ENCODE peak calls at places on chromosomes 3 and 15, in eight cellular contexts. B is HT1080; M is SK-N-MC; Q is CD4-positive, alpha-beta T cell; F is activated CD4-positive, alpha-beta T cell treated with anti-CD3 and anti-CD28 coated beads, Interleukin-2, amount 10 ng/mL, durations not matched to agents 24 days and 14 days; R is stimulated activated CD8-positive, alpha-beta memory T cell treated with anti-CD3 and anti-CD28 coated beads, Interleukin-15, amount 100 ng/mL, for 4 hours; C is uterus; X is gastrocnemius medialis. H is an unnamed sample.

GRCh38 chr3:50121416-50122032 is 32.8 kb downstream of the RBM5 start:
- DNase-seq in R (peak), Q (peak), B (peak), X (peak), C (peak), F (peak), M (no peak), H (peak)

GRCh38 chr3:36496734-36497133 is 116.4 kb downstream of the STAC start:
- DNase-seq in F (no peak), M (no peak), B (no peak), Q (no peak), X (no peak), C (no peak), R (no peak), H (peak)

GRCh38 chr15:78421241-78421994 is 16.6 kb upstream of the IREB2 start:
- DNase-seq in F (no peak), R (no peak), M (no peak), C (no peak), Q (no peak), B (no peak), X (no peak), H (no peak)

GRCh38 chr15:25687689-25688088 is 175.4 kb downstream of the ATP10A start:
- DNase-seq in F (no peak), M (no peak), C (no peak), R (no peak), B (no peak), Q (no peak), X (no peak), H (no peak)

GRCh38 chr15:101523560-101523940 is 34.0 kb upstream of the PCSK6 start:
- DNase-seq in R (no peak), B (no peak), C (no peak), X (no peak), F (peak), Q (no peak), M (no peak), H (no peak)

GRCh38 chr15:80609512-80609946 is 85.6 kb upstream of the ABHD17C start:
- DNase-seq in Q (no peak), B (peak), R (no peak), M (no peak), X (no peak), F (no peak), C (no peak), H (peak)

GRCh38 chr15:39432007-39432406 is 148.9 kb upstream of the THBS1 start:
- DNase-seq in R (no peak), F (no peak), M (no peak), C (no peak), X (no peak), B (no peak), Q (no peak), H (no peak)

GRCh38 chr15:39896837-39897236 is 23.2 kb downstream of the GPR176 start:
- DNase-seq in X (no peak), B (no peak), C (no peak), F (no peak), M (no peak), Q (no peak), R (no peak), H (no peak)

GRCh38 chr3:18211116-18211515 is 214.0 kb downstream of the SATB1 start:
- DNase-seq in Q (no peak), X (no peak), B (no peak), R (no peak), M (no peak), F (no peak), C (no peak), H (no peak)

GRCh38 chr15:83379574-83379973 is 67.6 kb upstream of the SH3GL3 start:
- DNase-seq in M (no peak), C (no peak), R (no peak), F (no peak), X (no peak), B (peak), Q (no peak), H (peak)

GRCh38 chr3:64104006-64104405 is 80.7 kb upstream of the PSMD6 start:
- DNase-seq in X (no peak), R (no peak), M (no peak), F (no peak), C (no peak), Q (no peak), B (no peak), H (no peak)

GRCh38 chr3:125443923-125444322 is 68.8 kb upstream of the ZNF148 start:
- DNase-seq in Q (no peak), X (no peak), F (no peak), R (no peak), C (no peak), M (no peak), B (no peak), H (peak)

GRCh38 chr3:42023380-42023779 is 61.5 kb upstream of the ULK4 start:
- DNase-seq in Q (no peak), C (no peak), M (no peak), B (no peak), X (no peak), F (no peak), R (no peak), H (no peak)

GRCh38 chr3:40615916-40616315 is 91.2 kb downstream of the ZNF621 start:
- DNase-seq in X (no peak), B (no peak), C (no peak), Q (no peak), R (no peak), M (no peak), F (no peak), H (no peak)

GRCh38 chr3:29772436-29772835 is 491.6 kb downstream of the RBMS3 start:
- DNase-seq in R (no peak), X (no peak), Q (no peak), F (no peak), C (no peak), M (no peak), B (no peak), H (no peak)

GRCh38 chr3:18126772-18127171 is 298.4 kb downstream of the SATB1 start:
- DNase-seq in M (no peak), B (no peak), C (no peak), R (no peak), Q (no peak), X (no peak), F (no peak), H (no peak)

GRCh38 chr3:127949446-127949845 is 34.4 kb downstream of the KBTBD12 start:
- DNase-seq in C (no peak), M (no peak), R (no peak), F (no peak), Q (no peak), B (no peak), X (no peak), H (no peak)

GRCh38 chr15:70625438-70625837 is 137.9 kb downstream of the UACA start:
- DNase-seq in X (no peak), F (no peak), B (no peak), M (no peak), Q (no peak), R (no peak), C (no peak), H (no peak)

GRCh38 chr15:47397587-47397986 is 319.7 kb upstream of the SEMA6D start:
- DNase-seq in R (no peak), C (no peak), Q (no peak), M (no peak), X (no peak), B (no peak), F (no peak), H (no peak)

GRCh38 chr3:38129058-38129457 is 7.9 kb downstream of the ACAA1 start:
- DNase-seq in B (no peak), X (no peak), M (no peak), F (no peak), R (no peak), C (no peak), Q (no peak), H (no peak)

GRCh38 chr3:26118165-26118564 is 328.3 kb downstream of the OXSM start:
- DNase-seq in B (no peak), Q (no peak), X (no peak), M (no peak), F (no peak), R (no peak), C (no peak), H (peak)